ENCODE peak calls at places on chromosome 3, in four cellular contexts. B is AG10803, G is stomach, V is mesothelial cell of epicardium. C is an unnamed sample.

GRCh38 chr3:72836923-72837322 is 11.3 kb downstream of the SHQ1 start:
- DNase-seq in B (peak; percentile 66), V (no peak), G (peak; percentile 90), C (peak; percentile 96)

GRCh38 chr3:133880287-133880686 is 15.4 kb downstream of the RAB6B start:
- DNase-seq in G (peak; percentile 20), V (no peak), B (no peak), C (no peak)

GRCh38 chr3:16071246-16071645 is 103.2 kb upstream of the GALNT15 start:
- DNase-seq in B (no peak), V (no peak), G (no peak), C (no peak)

GRCh38 chr3:155196131-155197075 is 97.1 kb downstream of the STRIT1 start:
- DNase-seq in V (no peak), G (no peak), B (peak; percentile 51), C (no peak)

GRCh38 chr3:85939026-85939616 is 980.3 kb downstream of the CADM2 start:
- DNase-seq in G (no peak), V (no peak), B (no peak), C (no peak)

GRCh38 chr3:102737353-102737752 is 302.5 kb downstream of the ZPLD1 start:
- DNase-seq in V (no peak), B (no peak), G (no peak), C (no peak)

GRCh38 chr3:148880681-148881080 is 15.6 kb downstream of the CPA3 start:
- DNase-seq in V (no peak), B (no peak), G (no peak), C (peak; percentile 8)

GRCh38 chr3:169117264-169117663 is 546.2 kb downstream of the MECOM start:
- DNase-seq in G (no peak), B (no peak), V (no peak), C (no peak)

GRCh38 chr3:50417637-50418033 is 58.3 kb upstream of the TMEM115 start:
- DNase-seq in V (no peak), B (no peak), G (no peak), C (no peak)

GRCh38 chr3:2856062-2856792 is 253.9 kb downstream of the IL5RA start:
- DNase-seq in G (no peak), V (no peak), B (no peak), C (no peak)

GRCh38 chr3:187811580-187812250 is 66.4 kb upstream of the BCL6 start:
- DNase-seq in B (peak; percentile 81), V (no peak), G (no peak), C (no peak)

GRCh38 chr3:142053835-142054234 is 95.5 kb downstream of the TFDP2 start:
- DNase-seq in G (no peak), B (no peak), V (no peak), C (peak; percentile 35)

GRCh38 chr3:142053244-142053643 is 96.1 kb downstream of the TFDP2 start:
- DNase-seq in G (no peak), B (no peak), V (no peak), C (no peak)

GRCh38 chr3:142057331-142057725 is 92.0 kb downstream of the TFDP2 start:
- DNase-seq in G (no peak), B (peak; percentile 35), V (no peak), C (no peak)

GRCh38 chr3:142051351-142051750 is 98.0 kb downstream of the TFDP2 start:
- DNase-seq in G (no peak), V (no peak), B (no peak), C (no peak)

GRCh38 chr3:142056656-142057330 is 92.6 kb downstream of the TFDP2 start:
- DNase-seq in V (no peak), B (no peak), G (no peak), C (no peak)
- TF ChIP-seq CTCF in V (no peak), B (no peak), G (no peak), C (no peak)

GRCh38 chr3:190718097-190718496 is 144.4 kb downstream of the GMNC start:
- DNase-seq in B (no peak), G (no peak), V (no peak), C (no peak)
- TF ChIP-seq CTCF in B (no peak), G (no peak), V (no peak), C (peak; percentile 40)

DNA sequence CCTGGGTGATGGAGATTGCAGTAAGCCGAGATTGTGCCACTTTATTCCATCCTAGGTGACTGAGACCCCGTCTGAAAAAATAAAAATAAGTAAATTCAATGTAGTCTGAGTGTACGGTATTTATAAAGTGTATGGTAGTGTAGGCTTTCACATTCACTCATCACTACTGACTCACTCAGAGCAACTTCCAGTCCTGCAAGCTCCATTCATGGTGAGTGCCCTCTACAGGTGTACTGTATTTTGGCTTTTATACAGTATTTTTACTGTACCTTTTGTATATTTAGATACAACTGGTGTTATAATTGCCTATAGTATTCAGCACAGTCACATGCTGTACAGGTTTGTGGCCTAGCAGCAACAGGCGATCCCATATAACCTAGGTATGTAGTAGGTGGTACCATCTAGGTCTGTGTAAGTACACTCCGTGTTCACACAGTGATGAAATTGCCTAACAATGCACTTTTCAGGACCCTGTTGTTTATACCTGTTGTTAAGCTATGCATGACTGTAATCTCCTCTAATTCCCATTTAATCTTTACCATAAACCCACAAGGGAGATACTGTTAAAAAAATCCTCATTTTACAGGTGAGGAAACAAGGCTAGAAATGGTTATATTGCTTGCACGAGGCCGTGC is 19.3 kb downstream of the CACNA1D start:
- DNase-seq in G (no peak), B (no peak), V (no peak), C (no peak)
- TF ChIP-seq CTCF in G (no peak), B (no peak), V (no peak), C (peak; percentile 56)

GRCh38 chr3:152937234-152937633 is 102.3 kb downstream of the P2RY1 start:
- DNase-seq in V (no peak), B (no peak), G (no peak), C (no peak)
- TF ChIP-seq CTCF in V (no peak), B (no peak), G (no peak), C (peak; percentile 35)

DNA sequence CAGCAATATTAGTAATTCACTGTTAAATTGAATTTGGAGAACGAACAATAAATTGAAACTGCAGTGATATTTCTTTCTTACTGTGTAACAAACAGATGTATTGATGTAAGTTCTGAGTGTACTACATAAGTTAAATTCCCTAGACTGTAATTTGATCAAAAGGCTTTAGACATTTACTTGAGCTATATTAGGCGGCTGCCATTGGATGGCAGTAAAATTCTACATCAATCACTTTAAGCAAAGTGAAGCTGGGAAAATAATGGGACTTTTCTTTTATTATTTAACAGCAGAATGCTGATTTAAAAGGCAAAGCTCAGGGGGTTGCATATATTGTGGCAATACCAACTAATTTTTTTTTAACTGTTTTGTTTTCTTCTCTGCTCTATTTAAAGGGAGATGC is 212.6 kb upstream of the PLSCR5 start:
- DNase-seq in V (no peak), B (peak; percentile 70), G (no peak), C (no peak)
- TF ChIP-seq CTCF in V (no peak), B (peak; percentile 68), G (no peak), C (peak; percentile 53)

DNA sequence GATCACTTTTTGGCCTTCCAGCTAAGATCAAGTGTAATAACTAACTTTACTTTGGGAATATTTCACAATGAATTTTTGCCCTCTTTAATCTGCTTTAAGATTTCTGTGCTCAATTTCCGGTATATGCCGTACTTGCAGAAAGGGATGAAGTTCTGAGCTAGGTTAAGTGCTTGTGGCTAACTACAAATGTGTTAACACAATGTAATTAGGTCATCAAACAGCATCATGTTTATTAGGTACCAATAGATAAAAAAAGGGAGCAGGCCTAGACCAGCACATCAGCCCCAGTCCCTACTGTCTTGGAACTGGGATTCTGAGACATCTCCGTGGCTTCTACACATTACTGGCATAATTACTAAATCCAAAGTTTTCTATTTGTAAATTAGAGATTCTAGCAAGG is 932.7 kb upstream of the CFAP20DC start:
- DNase-seq in B (no peak), V (no peak), G (no peak), C (no peak)
- TF ChIP-seq CTCF in B (no peak), V (no peak), G (no peak), C (no peak)

DNA sequence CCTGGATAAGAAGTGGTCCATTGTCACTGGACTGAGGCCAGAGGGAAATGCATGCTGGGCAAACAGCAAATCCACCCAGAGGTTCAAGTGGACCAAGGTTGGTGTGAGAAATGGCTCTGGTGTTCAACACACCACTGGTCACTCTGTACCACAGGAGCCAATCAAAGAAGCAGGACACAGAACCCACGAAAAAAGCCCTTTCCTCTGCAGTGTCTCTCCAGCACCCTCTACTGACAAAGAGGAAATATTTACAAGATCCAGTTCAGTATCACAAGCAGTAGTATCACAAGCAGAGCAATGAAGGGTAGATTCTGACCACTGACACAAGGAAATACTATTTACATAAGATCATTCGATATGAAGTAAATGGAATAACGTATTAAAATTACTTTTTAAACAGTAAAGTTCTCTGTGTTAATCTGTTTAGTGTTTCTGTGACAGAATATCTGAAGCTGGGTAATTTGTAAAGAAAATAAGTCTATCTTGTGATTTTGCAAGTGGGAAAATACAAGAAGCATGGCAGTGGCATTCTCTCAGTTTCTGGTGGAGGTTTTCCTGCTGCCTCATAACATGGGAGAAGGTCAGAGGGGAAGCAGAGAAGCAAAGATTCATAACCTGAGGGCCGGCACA is 390.7 kb downstream of the EFHB start:
- DNase-seq in G (no peak), V (no peak), B (no peak), C (peak; percentile 40)
- TF ChIP-seq CTCF in G (no peak), V (peak; percentile 16), B (no peak), C (peak; percentile 84)

C was measured in LNCaP clone FGC.